ENCODE peak calls at places on chromosomes 4 and X, in six cellular contexts. One of them, this sample, is unnamed.
A peak's percentile ranks its signal among the peaks of the same experiment; 100 is the strongest.

GRCh38 chr4:88583643-88584470 is 8.4 kb upstream of the HERC3 start:
- DNase-seq in H7: no peak
- DNase-seq in activated CD8-positive, alpha-beta memory T cell treated with anti-CD3 and anti-CD28 coated beads for 4 hours: no peak
- DNase-seq in CD4-positive, CD25-positive, alpha-beta regulatory T cell: no peak
- DNase-seq in ovary: no peak
- DNase-seq in ELR: no peak
- DNase-seq in this sample: no peak

GRCh38 chrX:110003167-110004156 is 548 bp downstream of the TMEM164 start:
- DNase-seq in H7: peak; percentile 40
- DNase-seq in activated CD8-positive, alpha-beta memory T cell treated with anti-CD3 and anti-CD28 coated beads for 4 hours: no peak
- DNase-seq in CD4-positive, CD25-positive, alpha-beta regulatory T cell: peak; percentile 8
- DNase-seq in ovary: peak; percentile 15
- DNase-seq in ELR: peak; percentile 37
- DNase-seq in this sample: peak; percentile 15

GRCh38 chr4:26267087-26267486 is 53.7 kb upstream of the RBPJ start:
- DNase-seq in H7: no peak
- DNase-seq in activated CD8-positive, alpha-beta memory T cell treated with anti-CD3 and anti-CD28 coated beads for 4 hours: no peak
- DNase-seq in CD4-positive, CD25-positive, alpha-beta regulatory T cell: no peak
- DNase-seq in ovary: peak; percentile 39
- DNase-seq in ELR: no peak
- DNase-seq in this sample: no peak

GRCh38 chrX:46260502-46260901 is 284.7 kb downstream of the ZNF674 start:
- DNase-seq in H7: no peak
- DNase-seq in activated CD8-positive, alpha-beta memory T cell treated with anti-CD3 and anti-CD28 coated beads for 4 hours: no peak
- DNase-seq in CD4-positive, CD25-positive, alpha-beta regulatory T cell: no peak
- DNase-seq in ovary: no peak
- DNase-seq in ELR: peak; percentile 0
- DNase-seq in this sample: no peak

GRCh38 chr4:57157611-57158137 is 47.5 kb upstream of the IGFBP7 start:
- DNase-seq in H7: no peak
- DNase-seq in activated CD8-positive, alpha-beta memory T cell treated with anti-CD3 and anti-CD28 coated beads for 4 hours: no peak
- DNase-seq in CD4-positive, CD25-positive, alpha-beta regulatory T cell: no peak
- DNase-seq in ovary: no peak
- DNase-seq in ELR: no peak
- DNase-seq in this sample: no peak

GRCh38 chr4:30839583-30840520 is 119.7 kb downstream of the PCDH7 start:
- DNase-seq in H7: no peak
- DNase-seq in activated CD8-positive, alpha-beta memory T cell treated with anti-CD3 and anti-CD28 coated beads for 4 hours: no peak
- DNase-seq in CD4-positive, CD25-positive, alpha-beta regulatory T cell: no peak
- DNase-seq in ovary: no peak
- DNase-seq in ELR: peak; percentile 64
- DNase-seq in this sample: no peak

GRCh38 chr4:71713611-71714203 is 70.2 kb downstream of the GC start:
- DNase-seq in H7: peak; percentile 4
- DNase-seq in activated CD8-positive, alpha-beta memory T cell treated with anti-CD3 and anti-CD28 coated beads for 4 hours: no peak
- DNase-seq in CD4-positive, CD25-positive, alpha-beta regulatory T cell: peak; percentile 23
- DNase-seq in ovary: no peak
- DNase-seq in ELR: peak; percentile 72
- DNase-seq in this sample: no peak

GRCh38 chrX:16444353-16444752 is 205.6 kb upstream of the S100G start:
- DNase-seq in H7: no peak
- DNase-seq in activated CD8-positive, alpha-beta memory T cell treated with anti-CD3 and anti-CD28 coated beads for 4 hours: no peak
- DNase-seq in CD4-positive, CD25-positive, alpha-beta regulatory T cell: no peak
- DNase-seq in ovary: no peak
- DNase-seq in ELR: peak; percentile 21
- DNase-seq in this sample: no peak

GRCh38 chr4:172514801-172515200 is 653.8 kb upstream of the GALNT7 start:
- DNase-seq in H7: no peak
- DNase-seq in activated CD8-positive, alpha-beta memory T cell treated with anti-CD3 and anti-CD28 coated beads for 4 hours: no peak
- DNase-seq in CD4-positive, CD25-positive, alpha-beta regulatory T cell: no peak
- DNase-seq in ovary: no peak
- DNase-seq in ELR: no peak
- DNase-seq in this sample: no peak

GRCh38 chrX:38304010-38304409 is 23.3 kb downstream of the RPGR start:
- DNase-seq in H7: no peak
- DNase-seq in activated CD8-positive, alpha-beta memory T cell treated with anti-CD3 and anti-CD28 coated beads for 4 hours: no peak
- DNase-seq in CD4-positive, CD25-positive, alpha-beta regulatory T cell: no peak
- DNase-seq in ovary: no peak
- DNase-seq in ELR: peak; percentile 45
- DNase-seq in this sample: no peak

GRCh38 chr4:7392438-7393374 is 42.0 kb downstream of the PSAPL1 start:
- DNase-seq in H7: peak; percentile 57
- DNase-seq in activated CD8-positive, alpha-beta memory T cell treated with anti-CD3 and anti-CD28 coated beads for 4 hours: no peak
- DNase-seq in CD4-positive, CD25-positive, alpha-beta regulatory T cell: no peak
- DNase-seq in ovary: peak; percentile 66
- DNase-seq in ELR: peak; percentile 61
- DNase-seq in this sample: no peak

GRCh38 chr4:55296076-55296475 is 50.0 kb upstream of the SRD5A3 start:
- DNase-seq in H7: no peak
- DNase-seq in activated CD8-positive, alpha-beta memory T cell treated with anti-CD3 and anti-CD28 coated beads for 4 hours: no peak
- DNase-seq in CD4-positive, CD25-positive, alpha-beta regulatory T cell: no peak
- DNase-seq in ovary: no peak
- DNase-seq in ELR: no peak
- DNase-seq in this sample: no peak

GRCh38 chr4:52299120-52299519 is 248.0 kb downstream of the SPATA18 start:
- DNase-seq in H7: no peak
- DNase-seq in activated CD8-positive, alpha-beta memory T cell treated with anti-CD3 and anti-CD28 coated beads for 4 hours: no peak
- DNase-seq in CD4-positive, CD25-positive, alpha-beta regulatory T cell: no peak
- DNase-seq in ovary: no peak
- DNase-seq in ELR: no peak
- DNase-seq in this sample: no peak

GRCh38 chr4:121693450-121693849 is 3.3 kb downstream of the ANXA5 start:
- DNase-seq in H7: no peak
- DNase-seq in activated CD8-positive, alpha-beta memory T cell treated with anti-CD3 and anti-CD28 coated beads for 4 hours: no peak
- DNase-seq in CD4-positive, CD25-positive, alpha-beta regulatory T cell: no peak
- DNase-seq in ovary: no peak
- DNase-seq in ELR: no peak
- DNase-seq in this sample: no peak

GRCh38 chr4:24930136-24930535 is 17.3 kb upstream of the CCDC149 start:
- DNase-seq in H7: no peak
- DNase-seq in activated CD8-positive, alpha-beta memory T cell treated with anti-CD3 and anti-CD28 coated beads for 4 hours: no peak
- DNase-seq in CD4-positive, CD25-positive, alpha-beta regulatory T cell: no peak
- DNase-seq in ovary: no peak
- DNase-seq in ELR: no peak
- DNase-seq in this sample: no peak

GRCh38 chrX:2572740-2573139 is 72.0 kb upstream of the DHRSX start:
- DNase-seq in H7: peak; percentile 51
- DNase-seq in activated CD8-positive, alpha-beta memory T cell treated with anti-CD3 and anti-CD28 coated beads for 4 hours: no peak
- DNase-seq in CD4-positive, CD25-positive, alpha-beta regulatory T cell: no peak
- DNase-seq in ovary: no peak
- DNase-seq in ELR: peak; percentile 23
- DNase-seq in this sample: no peak

GRCh38 chr4:105544517-105544916 is 7.9 kb upstream of the ARHGEF38 start:
- DNase-seq in H7: no peak
- DNase-seq in activated CD8-positive, alpha-beta memory T cell treated with anti-CD3 and anti-CD28 coated beads for 4 hours: no peak
- DNase-seq in CD4-positive, CD25-positive, alpha-beta regulatory T cell: no peak
- DNase-seq in ovary: no peak
- DNase-seq in ELR: no peak
- DNase-seq in this sample: no peak

GRCh38 chr4:92035666-92036065 is 268.1 kb upstream of the GRID2 start:
- DNase-seq in H7: no peak
- DNase-seq in activated CD8-positive, alpha-beta memory T cell treated with anti-CD3 and anti-CD28 coated beads for 4 hours: no peak
- DNase-seq in CD4-positive, CD25-positive, alpha-beta regulatory T cell: no peak
- DNase-seq in ovary: no peak
- DNase-seq in ELR: peak; percentile 0
- DNase-seq in this sample: no peak

GRCh38 chr4:75555294-75556164 is at the start of gene ODAPH:
- DNase-seq in H7: peak; percentile 35
- DNase-seq in activated CD8-positive, alpha-beta memory T cell treated with anti-CD3 and anti-CD28 coated beads for 4 hours: peak; percentile 7
- DNase-seq in CD4-positive, CD25-positive, alpha-beta regulatory T cell: peak; percentile 29
- DNase-seq in ovary: no peak
- DNase-seq in ELR: peak; percentile 90
- DNase-seq in this sample: peak; percentile 59

GRCh38 chrX:151985955-151986354 is 11.5 kb upstream of the GABRE start:
- DNase-seq in H7: no peak
- DNase-seq in activated CD8-positive, alpha-beta memory T cell treated with anti-CD3 and anti-CD28 coated beads for 4 hours: no peak
- DNase-seq in CD4-positive, CD25-positive, alpha-beta regulatory T cell: no peak
- DNase-seq in ovary: no peak
- DNase-seq in ELR: peak; percentile 65
- DNase-seq in this sample: no peak

GRCh38 chr4:151025759-151026158 is 10.7 kb upstream of the LRBA start:
- DNase-seq in H7: no peak
- DNase-seq in activated CD8-positive, alpha-beta memory T cell treated with anti-CD3 and anti-CD28 coated beads for 4 hours: no peak
- DNase-seq in CD4-positive, CD25-positive, alpha-beta regulatory T cell: no peak
- DNase-seq in ovary: no peak
- DNase-seq in ELR: no peak
- DNase-seq in this sample: no peak

GRCh38 chr4:33930497-33930896 is 2313.8 kb downstream of the ARAP2 start:
- DNase-seq in H7: no peak
- DNase-seq in activated CD8-positive, alpha-beta memory T cell treated with anti-CD3 and anti-CD28 coated beads for 4 hours: no peak
- DNase-seq in CD4-positive, CD25-positive, alpha-beta regulatory T cell: no peak
- DNase-seq in ovary: no peak
- DNase-seq in ELR: peak; percentile 50
- DNase-seq in this sample: no peak

GRCh38 chr4:7759221-7759620 is 180.4 kb downstream of the AFAP1 start:
- DNase-seq in H7: no peak
- DNase-seq in activated CD8-positive, alpha-beta memory T cell treated with anti-CD3 and anti-CD28 coated beads for 4 hours: peak; percentile 61
- DNase-seq in CD4-positive, CD25-positive, alpha-beta regulatory T cell: peak; percentile 90
- DNase-seq in ovary: no peak
- DNase-seq in ELR: no peak
- DNase-seq in this sample: no peak

GRCh38 chr4:2881431-2881830 is 37.8 kb downstream of the ADD1 start:
- DNase-seq in H7: no peak
- DNase-seq in activated CD8-positive, alpha-beta memory T cell treated with anti-CD3 and anti-CD28 coated beads for 4 hours: no peak
- DNase-seq in CD4-positive, CD25-positive, alpha-beta regulatory T cell: no peak
- DNase-seq in ovary: no peak
- DNase-seq in ELR: no peak
- DNase-seq in this sample: no peak

GRCh38 chr4:38113551-38113950 is 153.4 kb downstream of the PTTG2 start:
- DNase-seq in H7: no peak
- DNase-seq in activated CD8-positive, alpha-beta memory T cell treated with anti-CD3 and anti-CD28 coated beads for 4 hours: no peak
- DNase-seq in CD4-positive, CD25-positive, alpha-beta regulatory T cell: no peak
- DNase-seq in ovary: no peak
- DNase-seq in ELR: no peak
- DNase-seq in this sample: no peak

GRCh38 chr4:154119317-154119716 is 330.4 kb upstream of the SFRP2 start:
- DNase-seq in H7: peak; percentile 14
- DNase-seq in activated CD8-positive, alpha-beta memory T cell treated with anti-CD3 and anti-CD28 coated beads for 4 hours: no peak
- DNase-seq in CD4-positive, CD25-positive, alpha-beta regulatory T cell: no peak
- DNase-seq in ovary: no peak
- DNase-seq in ELR: no peak
- DNase-seq in this sample: no peak

GRCh38 chr4:39362827-39363226 is 3.3 kb downstream of the RFC1 start:
- DNase-seq in H7: no peak
- DNase-seq in activated CD8-positive, alpha-beta memory T cell treated with anti-CD3 and anti-CD28 coated beads for 4 hours: no peak
- DNase-seq in CD4-positive, CD25-positive, alpha-beta regulatory T cell: no peak
- DNase-seq in ovary: no peak
- DNase-seq in ELR: no peak
- DNase-seq in this sample: no peak

GRCh38 chr4:108446554-108446953 is 173.8 kb upstream of the RPL34 start:
- DNase-seq in H7: no peak
- DNase-seq in activated CD8-positive, alpha-beta memory T cell treated with anti-CD3 and anti-CD28 coated beads for 4 hours: no peak
- DNase-seq in CD4-positive, CD25-positive, alpha-beta regulatory T cell: no peak
- DNase-seq in ovary: no peak
- DNase-seq in ELR: no peak
- DNase-seq in this sample: no peak

GRCh38 chrX:155225774-155226173 is 9.5 kb downstream of the VBP1 start:
- DNase-seq in H7: no peak
- DNase-seq in activated CD8-positive, alpha-beta memory T cell treated with anti-CD3 and anti-CD28 coated beads for 4 hours: no peak
- DNase-seq in CD4-positive, CD25-positive, alpha-beta regulatory T cell: no peak
- DNase-seq in ovary: no peak
- DNase-seq in ELR: no peak
- DNase-seq in this sample: no peak

GRCh38 chr4:138671106-138671505 is 344.5 kb upstream of the NOCT start:
- DNase-seq in H7: no peak
- DNase-seq in activated CD8-positive, alpha-beta memory T cell treated with anti-CD3 and anti-CD28 coated beads for 4 hours: no peak
- DNase-seq in CD4-positive, CD25-positive, alpha-beta regulatory T cell: no peak
- DNase-seq in ovary: no peak
- DNase-seq in ELR: no peak
- DNase-seq in this sample: no peak

GRCh38 chrX:135481696-135482179 is 38.7 kb upstream of the INTS6L start:
- DNase-seq in H7: no peak
- DNase-seq in activated CD8-positive, alpha-beta memory T cell treated with anti-CD3 and anti-CD28 coated beads for 4 hours: no peak
- DNase-seq in CD4-positive, CD25-positive, alpha-beta regulatory T cell: no peak
- DNase-seq in ovary: no peak
- DNase-seq in ELR: no peak
- DNase-seq in this sample: no peak

GRCh38 chrX:101550362-101550761 is at the start of gene ARMCX1:
- DNase-seq in H7: peak; percentile 66
- DNase-seq in activated CD8-positive, alpha-beta memory T cell treated with anti-CD3 and anti-CD28 coated beads for 4 hours: no peak
- DNase-seq in CD4-positive, CD25-positive, alpha-beta regulatory T cell: peak; percentile 26
- DNase-seq in ovary: peak; percentile 67
- DNase-seq in ELR: peak; percentile 82
- DNase-seq in this sample: no peak

GRCh38 chrX:14801136-14801535 is 71.7 kb downstream of the FANCB start:
- DNase-seq in H7: no peak
- DNase-seq in activated CD8-positive, alpha-beta memory T cell treated with anti-CD3 and anti-CD28 coated beads for 4 hours: no peak
- DNase-seq in CD4-positive, CD25-positive, alpha-beta regulatory T cell: no peak
- DNase-seq in ovary: no peak
- DNase-seq in ELR: peak; percentile 80
- DNase-seq in this sample: no peak

GRCh38 chr4:98232202-98232601 is 29.0 kb upstream of the RAP1GDS1 start:
- DNase-seq in H7: no peak
- DNase-seq in activated CD8-positive, alpha-beta memory T cell treated with anti-CD3 and anti-CD28 coated beads for 4 hours: no peak
- DNase-seq in CD4-positive, CD25-positive, alpha-beta regulatory T cell: no peak
- DNase-seq in ovary: no peak
- DNase-seq in ELR: peak; percentile 6
- DNase-seq in this sample: no peak

GRCh38 chr4:118775405-118775804 is 60.5 kb downstream of the SEC24D start:
- DNase-seq in H7: no peak
- DNase-seq in activated CD8-positive, alpha-beta memory T cell treated with anti-CD3 and anti-CD28 coated beads for 4 hours: no peak
- DNase-seq in CD4-positive, CD25-positive, alpha-beta regulatory T cell: no peak
- DNase-seq in ovary: no peak
- DNase-seq in ELR: no peak
- DNase-seq in this sample: no peak

This sample was measured in GM13976.